ENCODE peak calls at places on chromosomes 12 and 14, in six cellular contexts. P is foreskin fibroblast, L is AG09309, X is brain microvascular endothelial cell, H is AG10803, M is A549. E is an unnamed sample.

GRCh38 chr12:29773076-29773475 is 10.7 kb downstream of the TMTC1 start:
- DNase-seq in L (no peak), M (no peak), X (no peak), P (no peak), H (no peak), E (no peak)

GRCh38 chr14:53549956-53550355 is 396.8 kb upstream of the DDHD1 start:
- DNase-seq in M (no peak), L (no peak), P (no peak), X (no peak), H (no peak), E (no peak)

GRCh38 chr14:96962337-96962736 is 165.2 kb downstream of the VRK1 start:
- DNase-seq in H (no peak), L (no peak), X (no peak), P (no peak), M (no peak), E (no peak)

GRCh38 chr14:71371711-71372396 is 464.6 kb downstream of the PCNX1 start:
- DNase-seq in H (peak; percentile 53), M (no peak), X (peak; percentile 64), L (no peak), P (peak; percentile 81), E (no peak)

GRCh38 chr12:54606556-54606955 is 18.1 kb upstream of the PPP1R1A start:
- DNase-seq in X (no peak), P (no peak), L (no peak), M (no peak), H (no peak), E (no peak)

GRCh38 chr12:92080390-92081285 is 65.0 kb downstream of the BTG1 start:
- DNase-seq in M (peak; percentile 66), L (peak; percentile 97), P (peak; percentile 94), X (peak; percentile 68), H (peak; percentile 97), E (peak; percentile 43)

GRCh38 chr14:38791862-38792261 is 311.2 kb downstream of the SEC23A start:
- DNase-seq in H (no peak), X (no peak), P (no peak), M (no peak), L (no peak), E (no peak)

GRCh38 chr12:24679135-24679534 is 269.8 kb downstream of the BCAT1 start:
- DNase-seq in X (peak; percentile 11), M (no peak), L (no peak), P (peak; percentile 1), H (no peak), E (no peak)

GRCh38 chr12:60072911-60073310 is 477.1 kb downstream of the SLC16A7 start:
- DNase-seq in X (no peak), L (no peak), H (peak; percentile 55), M (no peak), P (peak; percentile 64), E (peak; percentile 76)

GRCh38 chr14:100545359-100545758 is 41.9 kb downstream of the BEGAIN start:
- DNase-seq in L (no peak), P (no peak), M (no peak), X (no peak), H (no peak), E (no peak)

DNA sequence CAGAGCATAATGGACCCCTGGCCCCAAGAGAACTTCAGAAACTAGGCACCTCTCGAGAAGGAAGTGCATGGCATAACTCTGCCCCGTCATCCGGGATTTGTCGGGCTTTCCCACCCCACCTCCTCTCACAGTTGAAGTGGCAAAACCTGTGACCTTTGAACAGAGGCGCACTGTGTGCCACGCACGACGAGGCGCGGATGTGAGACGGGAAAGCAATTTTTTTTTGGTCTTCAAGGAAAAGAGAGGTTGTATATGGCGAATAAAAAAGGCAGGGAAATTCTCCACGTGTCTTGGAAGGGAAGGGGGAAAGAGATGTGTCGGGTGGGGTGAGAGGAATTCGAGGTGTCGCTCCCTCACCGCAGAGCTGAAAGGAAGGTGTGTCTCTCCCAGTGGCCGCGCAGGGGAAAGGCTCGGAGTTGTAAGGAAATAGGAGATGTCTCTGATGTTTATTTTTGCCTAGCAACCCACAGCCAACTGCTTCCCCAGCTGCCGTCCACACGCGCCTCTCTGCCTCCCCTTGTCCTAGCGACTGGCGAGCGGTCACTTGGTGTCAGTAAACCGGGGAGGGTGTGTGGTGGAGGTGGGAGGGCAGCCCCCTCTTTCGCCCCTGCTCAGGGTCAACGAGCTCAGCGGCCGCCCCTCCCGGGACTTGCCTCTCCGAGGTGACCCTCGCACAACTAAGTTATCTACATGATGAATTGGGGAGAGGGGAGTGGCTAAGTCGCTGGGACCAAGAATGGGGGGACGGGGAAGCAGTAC is 819 bp upstream of the DYRK2 start:
- DNase-seq in H (peak; percentile 90), X (peak; percentile 89), P (peak; percentile 90), M (peak; percentile 87), L (no peak), E (peak; percentile 68)
- H3K4me3 ChIP-seq in H (peak overlapping the region; percentile 84), X (peak overlapping the region; percentile 75), P (peak overlapping the region; percentile 87), M (peak overlapping the region; percentile 92), L (peak overlapping the region; percentile 88), E (peak overlapping the region; percentile 78)

DNA sequence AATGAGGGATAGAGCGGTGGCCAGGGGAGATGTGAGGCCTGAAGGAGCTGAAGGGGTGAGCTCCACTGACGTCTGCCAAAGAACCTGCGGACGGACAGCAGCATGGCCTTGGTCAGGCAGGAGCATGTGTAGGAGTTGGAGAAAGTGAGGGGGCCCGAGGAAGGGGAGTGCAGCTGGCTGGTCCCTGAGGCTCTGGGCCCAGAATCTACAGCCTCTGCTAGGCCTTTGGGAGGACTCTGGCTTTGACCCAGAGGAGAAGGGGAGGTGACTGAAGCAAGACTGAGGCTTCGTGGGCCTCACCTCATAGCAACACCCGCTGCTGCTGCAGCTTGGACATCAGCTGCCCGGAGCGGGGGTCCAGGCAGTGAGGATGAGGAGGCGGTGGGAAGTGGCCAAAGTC is 216.6 kb upstream of the FKBP4 start:
- DNase-seq in M (no peak), X (no peak), L (no peak), P (no peak), H (no peak), E (no peak)
- TF ChIP-seq CTCF in M (no peak), X (no peak), L (no peak), P (no peak), H (no peak), E (no peak)

DNA sequence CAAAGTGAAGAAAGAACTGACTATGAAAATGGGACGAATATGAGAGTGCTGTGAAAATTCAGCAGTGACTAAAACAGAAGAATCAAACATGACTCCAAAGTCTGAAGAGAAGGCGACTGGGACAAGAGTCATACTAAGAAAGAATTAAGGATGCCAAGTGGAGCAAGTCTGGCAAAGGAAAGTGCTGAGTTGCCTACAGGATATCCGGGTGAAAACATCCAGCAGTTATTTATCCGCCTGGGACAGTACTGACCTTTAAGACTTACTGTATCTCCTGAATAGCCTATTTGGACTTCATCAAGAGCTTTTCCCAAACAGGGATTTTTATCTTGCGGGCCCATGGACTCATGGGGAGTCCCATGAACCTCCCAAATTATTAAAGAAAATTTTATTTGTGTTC is 41.1 kb downstream of the KICS2 start:
- DNase-seq in X (peak; percentile 60), M (no peak), H (peak; percentile 81), P (peak; percentile 69), L (no peak), E (no peak)
- H3K4me3 ChIP-seq in X (no peak overlapping the region), M (peak overlapping the region; percentile 15), H (peak overlapping the region; percentile 28), P (no peak overlapping the region), L (no peak overlapping the region), E (no peak overlapping the region)

GRCh38 chr14:92603309-92604257 is 90.0 kb downstream of the RIN3 start:
- DNase-seq in P (peak; percentile 28), X (peak; percentile 64), H (peak; percentile 75), M (no peak), L (peak; percentile 78), E (peak; percentile 55)
- TF ChIP-seq CTCF in P (peak; percentile 5), X (peak; percentile 49), H (peak; percentile 14), M (peak; percentile 38), L (peak; percentile 42), E (peak; percentile 64)

GRCh38 chr12:100199023-100199346 is 1.6 kb upstream of the ACTR6 start:
- DNase-seq in X (no peak), P (no peak), M (no peak), L (no peak), H (no peak), E (no peak)
- H3K4me3 ChIP-seq in X (peak overlapping the region; percentile 91), P (peak overlapping the region; percentile 70), M (peak overlapping the region; percentile 84), L (peak overlapping the region; percentile 72), H (peak overlapping the region; percentile 93), E (peak overlapping the region; percentile 98)

GRCh38 chr14:23384364-23385080 is 7.7 kb downstream of the CMTM5 start:
- DNase-seq in H (no peak), P (no peak), L (no peak), M (no peak), X (no peak), E (no peak)
- TF ChIP-seq CTCF in H (no peak), P (no peak), L (no peak), M (no peak), X (no peak), E (no peak)

DNA sequence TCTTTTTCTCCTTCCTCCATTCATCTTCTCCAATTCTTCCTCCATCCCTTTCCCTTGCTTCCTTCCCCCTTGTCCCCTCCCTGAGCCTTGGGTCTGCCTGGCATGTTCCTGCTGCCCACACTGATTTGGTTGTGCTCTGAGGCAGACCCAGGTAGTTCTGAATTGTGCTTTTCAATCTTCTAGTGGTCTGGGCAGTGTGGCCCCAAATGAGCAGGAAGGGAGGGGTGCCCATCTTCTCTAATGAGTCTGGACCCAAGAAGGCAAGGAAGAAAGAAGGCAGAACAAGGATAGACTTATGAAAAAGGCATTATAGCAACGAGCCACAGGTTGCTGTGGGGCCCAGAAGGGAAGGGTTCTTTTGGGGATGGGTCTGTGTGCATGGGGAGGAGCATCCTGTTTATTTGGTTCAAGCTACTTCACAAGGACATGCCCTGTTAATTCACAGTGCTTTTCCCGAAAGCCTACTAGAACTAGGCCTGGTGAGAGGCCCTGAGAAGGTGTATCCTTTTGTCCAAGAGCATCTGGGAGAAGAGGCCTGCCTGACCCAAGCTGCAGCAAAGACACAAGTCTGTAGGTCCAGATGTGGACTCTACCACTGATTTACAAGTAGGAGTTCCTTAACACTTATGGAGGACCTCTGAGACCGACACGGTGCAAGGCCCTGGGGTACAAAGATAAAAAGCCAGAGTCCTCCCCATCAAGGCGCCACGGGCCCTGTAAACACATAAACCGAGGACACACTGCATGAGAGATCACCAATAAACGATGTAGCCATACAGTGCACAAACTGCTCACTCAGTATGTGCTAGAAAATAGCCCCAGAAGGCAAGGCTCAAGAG is 1.2 kb upstream of the SUSD6 start:
- DNase-seq in P (peak; percentile 48), M (no peak), H (peak; percentile 15), X (no peak), L (no peak), E (no peak)
- H3K4me3 ChIP-seq in P (peak overlapping the region; percentile 57), M (peak overlapping the region; percentile 95), H (peak overlapping the region; percentile 72), X (peak overlapping the region; percentile 65), L (peak overlapping the region; percentile 56), E (peak overlapping the region; percentile 70)

GRCh38 chr12:110699591-110700445 is 10.9 kb upstream of the HVCN1 start:
- DNase-seq in L (no peak), M (no peak), P (no peak), X (no peak), H (no peak), E (no peak)
- TF ChIP-seq CTCF in L (no peak), M (no peak), P (no peak), X (no peak), H (no peak), E (no peak)

DNA sequence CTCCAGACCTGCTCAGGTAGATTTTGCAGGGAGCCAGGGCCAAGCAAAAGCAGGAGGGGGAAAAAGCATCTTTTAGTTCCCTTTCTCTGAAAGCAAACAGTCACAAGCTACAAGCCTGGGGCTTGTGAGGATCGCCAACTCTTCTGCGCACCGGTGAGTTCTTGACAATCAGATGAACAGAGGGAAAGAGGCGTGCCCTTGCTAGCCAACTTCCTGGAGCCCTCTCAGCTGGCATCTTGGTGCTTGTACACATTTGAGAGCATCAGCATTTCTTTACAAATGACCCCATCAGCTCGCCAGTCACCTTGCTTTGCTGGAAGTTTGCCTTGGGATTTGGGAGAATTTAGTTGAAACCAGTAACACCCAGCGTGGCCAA is 55.5 kb downstream of the ZNF664 start:
- DNase-seq in H (no peak), L (no peak), P (no peak), M (no peak), X (no peak), E (no peak)
- H3K4me3 ChIP-seq in H (no peak overlapping the region), L (no peak overlapping the region), P (no peak overlapping the region), M (no peak overlapping the region), X (no peak overlapping the region), E (no peak overlapping the region)